ENCODE peak calls at places on chromosomes 7 and 10, in four cellular contexts. One of them, this sample, is unnamed.

GRCh38 chr10:68721673-68721963 is 579 bp downstream of the CCAR1 start:
- DNase-seq in DMS153: no peak
- DNase-seq in MM.1S: no peak
- DNase-seq in dorsolateral prefrontal cortex: no peak
- DNase-seq in this sample: no peak

GRCh38 chr7:1411414-1411813 is 47.9 kb downstream of the MICALL2 start:
- DNase-seq in DMS153: no peak
- DNase-seq in MM.1S: no peak
- DNase-seq in dorsolateral prefrontal cortex: no peak
- DNase-seq in this sample: no peak

GRCh38 chr10:115871855-115872254 is 401.2 kb downstream of the GFRA1 start:
- DNase-seq in DMS153: no peak
- DNase-seq in MM.1S: no peak
- DNase-seq in dorsolateral prefrontal cortex: no peak
- DNase-seq in this sample: no peak

GRCh38 chr7:46539892-46540483 is 618.9 kb upstream of the IGFBP3 start:
- DNase-seq in DMS153: no peak
- DNase-seq in MM.1S: no peak
- DNase-seq in dorsolateral prefrontal cortex: no peak
- DNase-seq in this sample: no peak

GRCh38 chr7:113100091-113100723 is 13.6 kb upstream of the GPR85 start:
- DNase-seq in DMS153: no peak
- DNase-seq in MM.1S: no peak
- DNase-seq in dorsolateral prefrontal cortex: no peak
- DNase-seq in this sample: no peak

GRCh38 chr7:92872701-92873100 is 36.3 kb upstream of the CDK6 start:
- DNase-seq in DMS153: no peak
- DNase-seq in MM.1S: no peak
- DNase-seq in dorsolateral prefrontal cortex: no peak
- DNase-seq in this sample: no peak

GRCh38 chr10:13351340-13351915 is 3.3 kb upstream of the SEPHS1 start:
- DNase-seq in DMS153: no peak
- DNase-seq in MM.1S: peak
- DNase-seq in dorsolateral prefrontal cortex: no peak
- DNase-seq in this sample: no peak

GRCh38 chr10:110646417-110647135 is 2.4 kb downstream of the RBM20 start:
- DNase-seq in DMS153: no peak
- DNase-seq in MM.1S: no peak
- DNase-seq in dorsolateral prefrontal cortex: no peak
- DNase-seq in this sample: no peak

GRCh38 chr10:74282151-74282852 is 131.3 kb downstream of the ADK start:
- DNase-seq in DMS153: no peak
- DNase-seq in MM.1S: no peak
- DNase-seq in dorsolateral prefrontal cortex: no peak
- DNase-seq in this sample: no peak

GRCh38 chr10:24723788-24724380 is at the start of gene ARHGAP21:
- DNase-seq in DMS153: no peak
- DNase-seq in MM.1S: peak
- DNase-seq in dorsolateral prefrontal cortex: peak
- DNase-seq in this sample: peak

GRCh38 chr10:100529473-100530298 is at the start of gene NDUFB8:
- DNase-seq in DMS153: peak
- DNase-seq in MM.1S: peak
- DNase-seq in dorsolateral prefrontal cortex: peak
- DNase-seq in this sample: peak

GRCh38 chr10:71837085-71837827 is 13.8 kb downstream of the PSAP start:
- DNase-seq in DMS153: no peak
- DNase-seq in MM.1S: no peak
- DNase-seq in dorsolateral prefrontal cortex: no peak
- DNase-seq in this sample: no peak

GRCh38 chr7:133827707-133828580 is 299.2 kb upstream of the LRGUK start:
- DNase-seq in DMS153: no peak
- DNase-seq in MM.1S: no peak
- DNase-seq in dorsolateral prefrontal cortex: no peak
- DNase-seq in this sample: no peak

GRCh38 chr7:36153571-36154097 is 580 bp downstream of the EEPD1 start:
- DNase-seq in DMS153: no peak
- DNase-seq in MM.1S: no peak
- DNase-seq in dorsolateral prefrontal cortex: no peak
- DNase-seq in this sample: no peak

GRCh38 chr7:79927116-79927515 is 207.5 kb upstream of the GNAI1 start:
- DNase-seq in DMS153: no peak
- DNase-seq in MM.1S: no peak
- DNase-seq in dorsolateral prefrontal cortex: no peak
- DNase-seq in this sample: no peak

GRCh38 chr10:35058134-35058533 is 32.0 kb downstream of the CUL2 start:
- DNase-seq in DMS153: no peak
- DNase-seq in MM.1S: no peak
- DNase-seq in dorsolateral prefrontal cortex: no peak
- DNase-seq in this sample: no peak

GRCh38 chr10:126063353-126063791 is 167.0 kb downstream of the FANK1 start:
- DNase-seq in DMS153: no peak
- DNase-seq in MM.1S: no peak
- DNase-seq in dorsolateral prefrontal cortex: no peak
- DNase-seq in this sample: no peak

GRCh38 chr10:3980139-3980538 is 195.1 kb upstream of the KLF6 start:
- DNase-seq in DMS153: no peak
- DNase-seq in MM.1S: no peak
- DNase-seq in dorsolateral prefrontal cortex: no peak
- DNase-seq in this sample: no peak

GRCh38 chr7:13794581-13794980 is 194.9 kb downstream of the ETV1 start:
- DNase-seq in DMS153: no peak
- DNase-seq in MM.1S: no peak
- DNase-seq in dorsolateral prefrontal cortex: no peak
- DNase-seq in this sample: no peak

GRCh38 chr10:58362026-58362799 is 23.0 kb upstream of the TFAM start:
- DNase-seq in DMS153: no peak
- DNase-seq in MM.1S: no peak
- DNase-seq in dorsolateral prefrontal cortex: no peak
- DNase-seq in this sample: no peak

GRCh38 chr7:84362360-84362759 is 167.8 kb upstream of the SEMA3A start:
- DNase-seq in DMS153: no peak
- DNase-seq in MM.1S: no peak
- DNase-seq in dorsolateral prefrontal cortex: no peak
- DNase-seq in this sample: no peak

GRCh38 chr7:2505401-2505800 is 14.2 kb upstream of the LFNG start:
- DNase-seq in DMS153: no peak
- DNase-seq in MM.1S: no peak
- DNase-seq in dorsolateral prefrontal cortex: no peak
- DNase-seq in this sample: no peak

GRCh38 chr10:114437456-114438292 is 33.4 kb upstream of the AFAP1L2 start:
- DNase-seq in DMS153: no peak
- DNase-seq in MM.1S: peak
- DNase-seq in dorsolateral prefrontal cortex: no peak
- DNase-seq in this sample: no peak

GRCh38 chr10:132994371-132994796 is 52.0 kb upstream of the CFAP46 start:
- DNase-seq in DMS153: no peak
- DNase-seq in MM.1S: no peak
- DNase-seq in dorsolateral prefrontal cortex: no peak
- DNase-seq in this sample: peak

GRCh38 chr7:1638113-1638726 is 31.9 kb upstream of the ELFN1 start:
- DNase-seq in DMS153: peak
- DNase-seq in MM.1S: no peak
- DNase-seq in dorsolateral prefrontal cortex: no peak
- DNase-seq in this sample: no peak

GRCh38 chr10:75465110-75465509 is 33.7 kb downstream of the LRMDA start:
- DNase-seq in DMS153: no peak
- DNase-seq in MM.1S: no peak
- DNase-seq in dorsolateral prefrontal cortex: no peak
- DNase-seq in this sample: no peak

GRCh38 chr7:2116903-2117680 is 115.7 kb downstream of the MAD1L1 start:
- DNase-seq in DMS153: no peak
- DNase-seq in MM.1S: no peak
- DNase-seq in dorsolateral prefrontal cortex: peak
- DNase-seq in this sample: peak

GRCh38 chr10:97894092-97894491 is 44.4 kb downstream of the GOLGA7B start:
- DNase-seq in DMS153: no peak
- DNase-seq in MM.1S: no peak
- DNase-seq in dorsolateral prefrontal cortex: no peak
- DNase-seq in this sample: no peak

GRCh38 chr7:152464312-152465117 is 28.7 kb upstream of the KMT2C start:
- DNase-seq in DMS153: peak
- DNase-seq in MM.1S: peak
- DNase-seq in dorsolateral prefrontal cortex: peak
- DNase-seq in this sample: peak

GRCh38 chr7:18927134-18927533 is 190.3 kb downstream of the TWIST1 start:
- DNase-seq in DMS153: no peak
- DNase-seq in MM.1S: no peak
- DNase-seq in dorsolateral prefrontal cortex: no peak
- DNase-seq in this sample: no peak